ENCODE peak calls at places on chromosomes 6 and 20, in five cellular contexts. B, Y, P, X and K are unnamed samples.

GRCh38 chr6:69231983-69232382 is 564.8 kb downstream of the LMBRD1 start:
- DNase-seq in Y (no peak), P (no peak), B (no peak), X (no peak), K (no peak)

GRCh38 chr6:151286192-151286591 is 46.4 kb downstream of the AKAP12 start:
- DNase-seq in B (no peak), P (no peak), Y (no peak), X (no peak), K (no peak)

GRCh38 chr6:105711216-105711615 is 308.3 kb upstream of the PREP start:
- DNase-seq in Y (no peak), B (no peak), P (no peak), X (no peak), K (no peak)

GRCh38 chr6:90421656-90422055 is 125.0 kb upstream of the BACH2 start:
- DNase-seq in P (no peak), X (no peak), B (no peak), Y (no peak), K (no peak)

GRCh38 chr6:37667050-37667814 is 30.5 kb downstream of the MDGA1 start:
- DNase-seq in P (no peak), X (no peak), Y (no peak), B (no peak), K (no peak)

GRCh38 chr6:46453756-46454316 is 37.4 kb downstream of the RCAN2 start:
- DNase-seq in B (no peak), X (no peak), P (no peak), Y (no peak), K (no peak)

GRCh38 chr20:33653218-33653899 is 8.8 kb upstream of the C20orf144 start:
- DNase-seq in X (peak), Y (peak), B (peak), P (peak), K (peak)

GRCh38 chr20:61170521-61170920 is 81.5 kb upstream of the CDH4 start:
- DNase-seq in X (peak), P (no peak), Y (peak), B (no peak), K (no peak)

GRCh38 chr6:52407467-52407866 is 12.7 kb upstream of the EFHC1 start:
- DNase-seq in B (peak), X (no peak), P (no peak), Y (peak), K (peak)

GRCh38 chr20:55774628-55775027 is 230.7 kb downstream of the CBLN4 start:
- DNase-seq in P (no peak), B (no peak), Y (no peak), X (no peak), K (no peak)

GRCh38 chr20:20487811-20488210 is 119.9 kb downstream of the INSM1 start:
- DNase-seq in B (no peak), P (no peak), Y (no peak), X (no peak), K (no peak)

GRCh38 chr20:43919686-43920403 is 5.2 kb downstream of the TOX2 start:
- DNase-seq in Y (no peak), X (no peak), P (no peak), B (no peak), K (no peak)

GRCh38 chr6:81138236-81138635 is 614.2 kb downstream of the TENT5A start:
- DNase-seq in X (no peak), Y (no peak), B (peak), P (no peak), K (no peak)

GRCh38 chr6:139882977-139883728 is 508.7 kb upstream of the CITED2 start:
- DNase-seq in Y (no peak), B (peak), X (no peak), P (no peak), K (no peak)

GRCh38 chr6:44373787-44374186 is 13.7 kb upstream of the CDC5L start:
- DNase-seq in P (no peak), X (no peak), Y (no peak), B (no peak), K (no peak)

GRCh38 chr20:43205699-43206098 is 16.0 kb upstream of the PTPRT start:
- DNase-seq in Y (no peak), B (no peak), P (no peak), X (no peak), K (no peak)

GRCh38 chr6:132598473-132598872 is 8.9 kb upstream of the TAAR5 start:
- DNase-seq in B (peak), X (peak), Y (peak), P (no peak), K (no peak)

GRCh38 chr6:18148304-18149025 is 6.4 kb downstream of the TPMT start:
- DNase-seq in B (peak), X (no peak), Y (no peak), P (no peak), K (no peak)

GRCh38 chr6:112245511-112246203 is 8.7 kb downstream of the LAMA4 start:
- DNase-seq in Y (no peak), P (no peak), B (no peak), X (no peak), K (no peak)

GRCh38 chr6:34129753-34130152 is 16.1 kb downstream of the GRM4 start:
- DNase-seq in X (no peak), B (no peak), Y (no peak), P (no peak), K (no peak)

GRCh38 chr6:22826961-22827360 is 257.6 kb downstream of the HDGFL1 start:
- DNase-seq in B (no peak), X (no peak), P (no peak), Y (no peak), K (no peak)

GRCh38 chr6:71123051-71123450 is 165.6 kb upstream of the OGFRL1 start:
- DNase-seq in B (peak), P (no peak), Y (no peak), X (no peak), K (no peak)

GRCh38 chr6:43120938-43121913 is 45.1 kb downstream of the PTK7 start:
- DNase-seq in P (no peak), Y (no peak), B (peak), X (no peak), K (no peak)
- TF ChIP-seq CTCF in P (no peak), Y (no peak), B (no peak), X (no peak), K (no peak)

DNA sequence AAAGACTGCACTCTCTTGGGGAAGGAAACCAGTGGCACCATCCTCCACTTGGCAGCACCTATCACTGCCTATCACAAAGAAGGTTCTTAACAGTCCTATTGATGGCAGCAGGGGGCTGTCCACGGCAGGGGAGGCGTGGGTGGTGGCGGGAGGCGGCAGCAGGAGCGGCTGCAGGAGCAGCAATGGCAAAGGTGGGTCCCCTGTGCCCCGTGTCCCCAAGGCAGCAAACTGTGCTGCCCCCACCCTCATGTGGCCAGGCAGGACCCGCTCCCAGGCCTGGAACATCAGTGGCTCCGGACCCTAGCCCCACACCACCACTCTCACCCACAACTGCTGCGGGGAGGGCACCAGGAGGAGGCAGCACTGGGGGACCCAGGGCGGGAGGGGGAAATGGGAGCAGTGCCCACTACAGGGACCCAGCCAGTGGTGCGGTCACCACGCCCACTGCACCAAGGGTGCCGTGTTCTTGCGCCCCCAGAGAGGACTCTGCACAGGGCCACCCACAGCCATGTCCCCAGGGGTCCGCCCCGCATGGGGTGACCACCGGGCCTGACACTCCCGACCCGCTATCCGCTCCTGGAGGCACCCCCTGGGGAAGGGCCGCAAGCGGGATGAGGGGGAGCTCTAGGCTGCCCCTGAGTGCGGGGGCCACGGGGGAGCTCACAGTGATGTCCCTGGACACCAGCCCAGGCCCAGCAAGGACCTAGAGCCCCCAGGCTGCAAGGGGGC is 54.6 kb downstream of the GMDS start:
- DNase-seq in B (no peak), P (no peak), X (no peak), Y (no peak), K (no peak)
- TF ChIP-seq CTCF in B (no peak), P (no peak), X (no peak), Y (no peak), K (no peak)

GRCh38 chr6:169452869-169453186 is 199.2 kb upstream of the THBS2 start:
- DNase-seq in Y (no peak), X (no peak), B (no peak), P (no peak), K (no peak)

GRCh38 chr6:169453221-169453620 is 199.6 kb upstream of the THBS2 start:
- DNase-seq in Y (no peak), B (no peak), X (no peak), P (no peak), K (no peak)

GRCh38 chr6:169455470-169455869 is 201.8 kb upstream of the THBS2 start:
- DNase-seq in B (no peak), X (no peak), Y (no peak), P (no peak), K (no peak)

GRCh38 chr6:169454872-169455204 is 201.2 kb upstream of the THBS2 start:
- DNase-seq in X (no peak), Y (no peak), P (no peak), B (no peak), K (no peak)

GRCh38 chr6:169454204-169454871 is 200.7 kb upstream of the THBS2 start:
- DNase-seq in X (no peak), P (no peak), Y (no peak), B (no peak), K (no peak)
- TF ChIP-seq CTCF in X (no peak), P (no peak), Y (no peak), B (no peak), K (no peak)

DNA sequence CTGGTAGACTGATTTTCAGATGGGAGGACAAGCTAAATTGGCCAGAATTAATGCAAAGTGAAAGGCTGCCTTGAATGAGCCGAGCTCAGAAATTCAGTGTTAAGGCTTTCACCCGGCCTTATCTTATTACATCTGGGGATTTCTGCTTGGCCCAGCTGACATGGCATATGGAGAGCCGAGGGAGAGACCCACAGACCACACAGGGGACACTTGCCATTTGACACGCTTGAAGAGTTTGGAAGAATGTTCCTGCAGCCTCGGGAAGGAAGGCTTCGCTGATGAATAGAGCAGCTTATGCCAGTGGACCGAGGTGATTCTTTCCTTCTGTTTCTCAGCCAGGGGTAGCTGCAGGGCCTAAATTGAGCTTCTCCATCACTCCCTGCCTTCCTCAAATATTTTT is 9.0 kb downstream of the MOCS3 start:
- DNase-seq in X (no peak), P (no peak), Y (peak), B (no peak), K (no peak)
- TF ChIP-seq CTCF in X (no peak), P (no peak), Y (no peak), B (no peak), K (no peak)

GRCh38 chr20:38114353-38114791 is 50.7 kb downstream of the TGM2 start:
- DNase-seq in B (no peak), X (no peak), Y (no peak), P (no peak), K (no peak)

GRCh38 chr20:38116409-38117165 is 48.5 kb downstream of the TGM2 start:
- DNase-seq in X (no peak), B (no peak), P (no peak), Y (no peak), K (no peak)

GRCh38 chr20:38113401-38114325 is 51.4 kb downstream of the TGM2 start:
- DNase-seq in Y (peak), P (no peak), B (peak), X (peak), K (no peak)

GRCh38 chr20:38115896-38116295 is 49.2 kb downstream of the TGM2 start:
- DNase-seq in B (no peak), P (no peak), X (no peak), Y (no peak), K (no peak)

DNA sequence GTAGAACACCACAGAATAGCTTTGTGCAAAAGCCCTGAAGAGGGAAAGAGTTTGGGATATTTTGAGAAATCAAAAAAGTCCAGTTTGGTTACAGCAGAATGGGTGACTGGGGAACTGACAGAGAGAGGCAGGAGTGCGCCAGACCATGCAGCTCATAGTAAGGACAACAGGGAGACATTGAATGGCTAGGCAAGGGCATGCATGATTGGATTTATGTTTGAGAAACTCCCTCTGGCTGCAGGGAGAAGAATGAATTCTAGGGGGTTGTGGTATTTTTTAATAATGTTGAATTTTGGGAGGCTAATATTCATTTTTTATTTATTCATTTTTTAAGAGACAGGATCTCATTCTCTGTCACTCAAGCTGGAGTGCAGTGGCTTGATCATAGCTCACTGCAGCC is 49.9 kb downstream of the TGM2 start:
- DNase-seq in P (no peak), Y (no peak), X (no peak), B (no peak), K (no peak)
- TF ChIP-seq CTCF in P (no peak), Y (no peak), X (no peak), B (peak), K (peak)

DNA sequence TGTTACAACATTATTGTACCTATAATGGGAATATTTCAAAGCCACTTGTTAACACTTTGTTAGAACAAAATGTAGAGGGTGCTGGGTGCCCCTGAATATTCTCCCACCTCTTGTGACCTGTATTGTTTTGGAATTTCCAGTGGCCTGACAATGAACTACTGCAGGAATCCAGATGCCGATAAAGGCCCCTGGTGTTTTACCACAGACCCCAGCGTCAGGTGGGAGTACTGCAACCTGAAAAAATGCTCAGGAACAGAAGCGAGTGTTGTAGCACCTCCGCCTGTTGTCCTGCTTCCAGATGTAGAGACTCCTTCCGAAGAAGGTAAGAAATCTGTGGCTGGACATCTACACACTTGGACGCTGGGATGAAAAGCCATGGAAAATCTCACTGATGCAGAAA is 28.9 kb downstream of the PLG start:
- DNase-seq in P (no peak), B (peak), X (peak), Y (peak), K (no peak)
- TF ChIP-seq CTCF in P (peak), B (peak), X (peak), Y (peak), K (peak)

GRCh38 chr6:1280666-1281300 is 31.1 kb upstream of the FOXQ1 start:
- DNase-seq in X (no peak), P (no peak), Y (no peak), B (no peak), K (no peak)

GRCh38 chr6:1286972-1287600 is 24.8 kb upstream of the FOXQ1 start:
- DNase-seq in X (no peak), B (no peak), P (no peak), Y (no peak), K (no peak)

GRCh38 chr6:1283486-1283885 is 28.4 kb upstream of the FOXQ1 start:
- DNase-seq in B (no peak), X (no peak), Y (no peak), P (no peak), K (no peak)

GRCh38 chr6:1281746-1282145 is 30.2 kb upstream of the FOXQ1 start:
- DNase-seq in Y (no peak), P (no peak), X (no peak), B (no peak), K (no peak)

DNA sequence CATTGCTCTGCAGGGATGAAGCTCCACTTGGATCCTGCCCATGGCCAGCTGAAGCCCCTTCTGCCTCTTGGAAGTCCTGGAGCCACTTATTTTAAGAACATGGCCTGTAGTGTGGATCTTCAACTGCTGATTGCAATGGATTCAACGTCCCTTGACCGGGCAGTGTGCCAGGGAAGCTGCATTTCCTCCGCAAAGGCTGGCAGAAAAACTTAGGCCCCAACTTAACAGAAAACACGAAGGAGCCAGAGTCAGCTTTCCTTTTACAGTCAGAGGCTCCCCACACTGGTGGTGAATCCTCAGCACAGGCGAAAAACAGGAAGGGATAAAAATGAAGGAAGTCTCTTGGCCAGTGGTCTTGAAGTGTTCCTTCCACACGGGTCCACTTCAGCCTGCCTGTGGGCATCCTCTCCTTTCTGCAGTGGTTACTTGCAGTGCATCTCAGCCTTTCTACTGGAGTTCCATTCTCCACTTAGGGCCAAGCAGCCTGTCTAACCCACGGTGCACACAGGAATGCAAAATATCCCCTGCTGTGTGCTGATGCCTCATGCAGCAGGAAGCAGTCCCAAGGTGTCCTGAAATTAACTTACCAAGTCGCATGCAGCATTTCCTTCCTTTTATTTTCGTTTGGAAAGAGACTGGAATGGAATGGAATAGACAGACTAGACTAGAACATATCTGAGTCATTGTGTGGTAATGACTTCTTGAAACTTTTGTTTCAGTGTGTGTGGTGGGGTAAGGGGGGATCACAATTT is 26.1 kb upstream of the FOXQ1 start:
- DNase-seq in X (no peak), Y (no peak), P (no peak), B (no peak), K (no peak)
- TF ChIP-seq CTCF in X (no peak), Y (no peak), P (no peak), B (no peak), K (no peak)